ENCODE peak calls at places on chromosomes 2 and 18, in seven cellular contexts. G, V, B, C, I, D and Z are unnamed samples.

GRCh38 chr2:140761807-140762206 is 1369.0 kb downstream of the LRP1B start:
- DNase-seq in G (no peak), V (no peak), B (no peak), C (no peak), I (no peak), D (no peak), Z (no peak)

GRCh38 chr2:239275871-239276812 is 124.7 kb downstream of the HDAC4 start:
- DNase-seq in G (no peak), V (peak), B (no peak), C (no peak), I (no peak), D (peak), Z (no peak)

GRCh38 chr2:138476186-138476585 is 25.4 kb upstream of the SPOPL start:
- DNase-seq in G (no peak), V (no peak), B (no peak), C (no peak), I (no peak), D (no peak), Z (no peak)

GRCh38 chr2:9738062-9738717 is 105.1 kb upstream of the TAF1B start:
- DNase-seq in G (no peak), V (no peak), B (no peak), C (no peak), I (no peak), D (no peak), Z (no peak)

GRCh38 chr2:32948266-32948665 is 1.5 kb downstream of the LTBP1 start:
- DNase-seq in G (no peak), V (no peak), B (no peak), C (peak), I (no peak), D (no peak), Z (no peak)

GRCh38 chr2:38565333-38565732 is 37.4 kb downstream of the HNRNPLL start:
- DNase-seq in G (no peak), V (no peak), B (no peak), C (no peak), I (no peak), D (no peak), Z (no peak)

GRCh38 chr2:42872736-42873135 is 80.4 kb upstream of the HAAO start:
- DNase-seq in G (no peak), V (no peak), B (no peak), C (no peak), I (no peak), D (peak), Z (no peak)

GRCh38 chr2:109474319-109474825 is 139.4 kb downstream of the SEPTIN10 start:
- DNase-seq in G (no peak), V (no peak), B (no peak), C (no peak), I (no peak), D (no peak), Z (no peak)

GRCh38 chr2:28226558-28226957 is 166.1 kb upstream of the FOSL2 start:
- DNase-seq in G (no peak), V (no peak), B (no peak), C (no peak), I (no peak), D (no peak), Z (no peak)

GRCh38 chr2:217793566-217794132 is 209.1 kb downstream of the TNS1 start:
- DNase-seq in G (no peak), V (no peak), B (no peak), C (peak), I (no peak), D (no peak), Z (no peak)

GRCh38 chr2:209495855-209496585 is 72.2 kb downstream of the MAP2 start:
- DNase-seq in G (no peak), V (peak), B (no peak), C (peak), I (no peak), D (peak), Z (no peak)

GRCh38 chr18:44837491-44838185 is 156.9 kb downstream of the SETBP1 start:
- DNase-seq in G (no peak), V (no peak), B (no peak), C (no peak), I (no peak), D (no peak), Z (no peak)

GRCh38 chr2:43038034-43038719 is 188.2 kb downstream of the ZFP36L2 start:
- DNase-seq in G (no peak), V (peak), B (no peak), C (no peak), I (no peak), D (peak), Z (no peak)

GRCh38 chr18:67359868-67360838 is 156.4 kb downstream of the DSEL start:
- DNase-seq in G (no peak), V (peak), B (no peak), C (no peak), I (peak), D (peak), Z (no peak)

GRCh38 chr2:195601361-195601760 is 55.7 kb upstream of the SLC39A10 start:
- DNase-seq in G (no peak), V (no peak), B (no peak), C (peak), I (no peak), D (peak), Z (no peak)

GRCh38 chr2:205701509-205701908 is 19.2 kb downstream of the NRP2 start:
- DNase-seq in G (no peak), V (peak), B (no peak), C (no peak), I (no peak), D (peak), Z (no peak)

GRCh38 chr2:128556633-128557032 is 238.0 kb upstream of the HS6ST1 start:
- DNase-seq in G (no peak), V (no peak), B (no peak), C (no peak), I (no peak), D (no peak), Z (no peak)

GRCh38 chr18:72336786-72337185 is 207.4 kb downstream of the CBLN2 start:
- DNase-seq in G (no peak), V (no peak), B (no peak), C (no peak), I (no peak), D (no peak), Z (no peak)

GRCh38 chr18:23209031-23209430 is 73.7 kb downstream of the CABLES1 start:
- DNase-seq in G (no peak), V (peak), B (no peak), C (no peak), I (no peak), D (peak), Z (no peak)

GRCh38 chr18:55588876-55589595 is 1.0 kb upstream of the TCF4 start:
- DNase-seq in G (peak), V (peak), B (no peak), C (no peak), I (no peak), D (peak), Z (no peak)

GRCh38 chr2:38064805-38065501 is 11.0 kb downstream of the CYP1B1 start:
- DNase-seq in G (peak), V (no peak), B (no peak), C (no peak), I (no peak), D (peak), Z (no peak)

GRCh38 chr2:11498543-11499034 is 32.6 kb upstream of the E2F6 start:
- DNase-seq in G (peak), V (peak), B (no peak), C (no peak), I (no peak), D (no peak), Z (no peak)

GRCh38 chr2:84429328-84429727 is 29.8 kb downstream of the SUCLG1 start:
- DNase-seq in G (no peak), V (no peak), B (no peak), C (no peak), I (no peak), D (no peak), Z (no peak)

GRCh38 chr2:160253440-160254296 is 53.6 kb upstream of the ITGB6 start:
- DNase-seq in G (no peak), V (peak), B (no peak), C (no peak), I (no peak), D (peak), Z (peak)

GRCh38 chr2:215918901-215919585 is 94.3 kb downstream of the MREG start:
- DNase-seq in G (no peak), V (no peak), B (no peak), C (no peak), I (no peak), D (peak), Z (no peak)

GRCh38 chr2:108591163-108591562 is 56.9 kb downstream of the LIMS1 start:
- DNase-seq in G (no peak), V (no peak), B (no peak), C (no peak), I (no peak), D (no peak), Z (no peak)

GRCh38 chr2:144217853-144218633 is 301.9 kb downstream of the ZEB2 start:
- DNase-seq in G (no peak), V (peak), B (no peak), C (no peak), I (no peak), D (peak), Z (peak)

GRCh38 chr2:3807853-3808252 is 104.5 kb downstream of the DCDC2C start:
- DNase-seq in G (no peak), V (no peak), B (no peak), C (no peak), I (no peak), D (no peak), Z (no peak)

GRCh38 chr2:226728996-226729395 is 70.6 kb downstream of the IRS1 start:
- DNase-seq in G (no peak), V (peak), B (no peak), C (no peak), I (no peak), D (no peak), Z (no peak)

GRCh38 chr2:29064746-29065478 is 9.4 kb downstream of the PCARE start:
- DNase-seq in G (no peak), V (no peak), B (no peak), C (no peak), I (no peak), D (no peak), Z (no peak)

GRCh38 chr2:188571543-188571942 is 279.9 kb downstream of the GULP1 start:
- DNase-seq in G (no peak), V (no peak), B (no peak), C (no peak), I (no peak), D (no peak), Z (no peak)

GRCh38 chr18:70419526-70419925 is 130.7 kb downstream of the SOCS6 start:
- DNase-seq in G (no peak), V (peak), B (no peak), C (no peak), I (no peak), D (peak), Z (no peak)